ENCODE peak calls at places on chromosomes 5 and 9, in four cellular contexts. U is upper lobe of right lung, G is M059J, X is putamen. W is an unnamed sample.
A peak's percentile ranks its signal among the peaks of the same experiment; 100 is the strongest.

GRCh38 chr5:32276173-32276853 is 36.4 kb downstream of the MTMR12 start:
- DNase-seq in U (no peak), G (peak; percentile 75), X (no peak), W (no peak)

GRCh38 chr5:141914154-141914743 is 9.4 kb upstream of the DELE1 start:
- DNase-seq in U (peak; percentile 76), G (no peak), X (peak; percentile 47), W (peak; percentile 71)

GRCh38 chr5:95892784-95893354 is 68.8 kb downstream of the ELL2 start:
- DNase-seq in U (no peak), G (no peak), X (no peak), W (no peak)

GRCh38 chr9:137370865-137371520 is 52.0 kb downstream of the EXD3 start:
- DNase-seq in X (peak; percentile 16), U (no peak), G (no peak), W (peak; percentile 51)

GRCh38 chr9:108722396-108722795 is 133.4 kb downstream of the ACTL7B start:
- DNase-seq in X (no peak), U (no peak), G (no peak), W (no peak)

GRCh38 chr5:757931-758697 is 26.4 kb downstream of the ZDHHC11B start:
- DNase-seq in U (peak; percentile 61), G (no peak), X (no peak), W (peak; percentile 68)

GRCh38 chr9:84230355-84231136 is 110.0 kb downstream of the SLC28A3 start:
- DNase-seq in U (no peak), G (no peak), X (no peak), W (no peak)

GRCh38 chr9:3880851-3881250 is 355.1 kb upstream of the RFX3 start:
- DNase-seq in G (peak; percentile 96), U (no peak), X (no peak), W (no peak)

W was measured in sigmoid colon.